ENCODE peak calls at places on chromosomes 11 and 22, in six cellular contexts. E is vagina; J is activated naive CD8-positive, alpha-beta T cell treated with anti-CD3 and anti-CD28 coated beads for 36 hours; S is ovary; H is anterior cingulate cortex; Y is CD8-positive, alpha-beta memory T cell. D is an unnamed sample.

GRCh38 chr11:115100706-115101105 is 403.5 kb downstream of the CADM1 start:
- DNase-seq in E (no peak), J (no peak), S (no peak), H (no peak), Y (no peak), D (no peak)

GRCh38 chr11:133656100-133656635 is 123.9 kb upstream of the OPCML start:
- DNase-seq in H (no peak), Y (no peak), E (no peak), J (no peak), S (no peak), D (no peak)

GRCh38 chr11:134170177-134170908 is 53.4 kb downstream of the NCAPD3 start:
- DNase-seq in Y (no peak), E (no peak), S (no peak), J (no peak), H (no peak), D (no peak)

GRCh38 chr11:131770801-131771200 is 400.4 kb downstream of the NTM start:
- DNase-seq in S (no peak), J (no peak), H (no peak), Y (no peak), E (no peak), D (no peak)

GRCh38 chr11:18720811-18721575 is 5.0 kb downstream of the IGSF22 start:
- DNase-seq in S (peak; percentile 90), E (no peak), Y (peak; percentile 76), J (peak; percentile 87), H (peak; percentile 51), D (no peak)

GRCh38 chr22:20818471-20818870 is 40.1 kb downstream of the PI4KA start:
- DNase-seq in S (no peak), E (no peak), H (no peak), Y (no peak), J (no peak), D (no peak)

GRCh38 chr11:121575250-121575962 is 122.6 kb upstream of the SORL1-AS1 start:
- DNase-seq in S (peak; percentile 93), E (no peak), H (peak; percentile 73), J (no peak), Y (no peak), D (no peak)

GRCh38 chr22:38211556-38211955 is 9.8 kb downstream of the MAFF start:
- DNase-seq in Y (no peak), S (no peak), J (no peak), H (no peak), E (no peak), D (no peak)

GRCh38 chr11:131637469-131638175 is 267.2 kb downstream of the NTM start:
- DNase-seq in S (no peak), E (no peak), J (no peak), Y (no peak), H (no peak), D (no peak)

GRCh38 chr11:68962527-68963250 is 18.1 kb downstream of the MRGPRD start:
- DNase-seq in J (no peak), E (no peak), S (no peak), H (no peak), Y (peak; percentile 9), D (no peak)

GRCh38 chr11:67071420-67072284 is 15.0 kb downstream of the RHOD start:
- DNase-seq in H (no peak), J (peak; percentile 80), Y (peak; percentile 52), S (no peak), E (no peak), D (no peak)